ENCODE peak calls at places on chromosomes 5 and 9, in nine cellular contexts. U is WERI-Rb-1, W is GM23248, J is PC-3, X is lower lobe of right lung, C is Peyer's patch, E is substantia nigra, K is OCI-LY7, D is caudate nucleus. Y is an unnamed sample.
A peak's percentile ranks its signal among the peaks of the same experiment; 100 is the strongest.

GRCh38 chr5:176413255-176413565 is 3.1 kb downstream of the CLTB start:
- DNase-seq in D (no peak), C (no peak), U (no peak), E (no peak), W (peak; percentile 64), X (no peak), K (no peak), J (no peak), Y (no peak)

GRCh38 chr5:122091942-122092600 is 14.0 kb upstream of the LOX start:
- DNase-seq in W (peak; percentile 81), C (no peak), U (no peak), D (no peak), E (no peak), K (no peak), J (peak; percentile 61), X (no peak), Y (no peak)

GRCh38 chr5:16492398-16493175 is 27.0 kb upstream of the ZNF622 start:
- DNase-seq in J (peak; percentile 55), D (no peak), C (no peak), E (no peak), X (no peak), U (peak; percentile 59), W (peak; percentile 93), K (no peak), Y (no peak)

GRCh38 chr9:8907863-8908262 is 1108.3 kb upstream of the DMAC1 start:
- DNase-seq in W (no peak), D (no peak), K (no peak), X (no peak), E (no peak), U (no peak), C (no peak), J (no peak), Y (no peak)

GRCh38 chr9:1202512-1203285 is 152.5 kb downstream of the DMRT2 start:
- DNase-seq in X (no peak), J (no peak), D (no peak), E (no peak), K (no peak), C (no peak), W (peak; percentile 73), U (no peak), Y (no peak)

GRCh38 chr9:72882117-72882775 is 70.6 kb downstream of the ALDH1A1 start:
- DNase-seq in D (peak; percentile 1), C (no peak), E (no peak), X (no peak), J (no peak), W (peak; percentile 63), K (no peak), U (no peak), Y (no peak)

GRCh38 chr5:45038366-45038987 is 229.7 kb downstream of the MRPS30 start:
- DNase-seq in K (peak; percentile 19), C (no peak), U (no peak), W (peak; percentile 48), J (peak; percentile 71), E (no peak), D (peak; percentile 5), X (no peak), Y (no peak)

GRCh38 chr9:72356019-72356653 is 8.9 kb downstream of the ZFAND5 start:
- DNase-seq in X (no peak), K (no peak), E (no peak), J (no peak), U (no peak), D (no peak), C (no peak), W (peak; percentile 57), Y (no peak)

GRCh38 chr9:135501261-135502167 is 1.0 kb downstream of the MRPS2 start:
- DNase-seq in X (peak; percentile 79), C (no peak), D (peak; percentile 62), E (no peak), U (no peak), K (no peak), J (no peak), W (peak; percentile 86), Y (no peak)

GRCh38 chr9:135500525-135501260 is at the start of gene MRPS2:
- DNase-seq in X (peak; percentile 92), U (peak; percentile 89), E (peak; percentile 64), J (peak; percentile 79), D (peak; percentile 85), C (peak; percentile 80), K (peak; percentile 89), W (peak; percentile 94), Y (peak; percentile 86)

GRCh38 chr9:135498381-135499126 is 1.9 kb upstream of the MRPS2 start:
- DNase-seq in J (no peak), K (no peak), E (no peak), U (no peak), D (no peak), X (peak; percentile 32), C (no peak), W (no peak), Y (no peak)

GRCh38 chr9:135499326-135500070 is 984 bp upstream of the MRPS2 start:
- DNase-seq in W (peak; percentile 94), D (peak; percentile 96), X (peak; percentile 97), J (peak; percentile 73), E (peak; percentile 82), C (peak; percentile 96), U (peak; percentile 95), K (peak; percentile 80), Y (peak; percentile 86)

GRCh38 chr9:135500071-135500524 is 384 bp upstream of the MRPS2 start:
- DNase-seq in U (no peak), J (peak; percentile 9), D (no peak), C (no peak), K (peak; percentile 14), W (peak; percentile 68), X (no peak), E (no peak), Y (no peak)
- H3K27ac ChIP-seq in U (peak overlapping the region; percentile 94), J (no peak overlapping the region), D (peak overlapping the region; percentile 83), C (peak overlapping the region; percentile 76), K (no peak overlapping the region), W (peak overlapping the region; percentile 6), X (peak overlapping the region; percentile 83), E (peak overlapping the region; percentile 79), Y (peak overlapping the region; percentile 41)

GRCh38 chr5:1769017-1769640 is 30.5 kb downstream of the MRPL36 start:
- DNase-seq in K (no peak), X (peak; percentile 36), C (no peak), D (no peak), W (no peak), J (no peak), E (no peak), U (no peak), Y (no peak)

GRCh38 chr5:1770443-1770802 is 29.2 kb downstream of the MRPL36 start:
- DNase-seq in X (no peak), K (no peak), E (no peak), J (no peak), W (no peak), D (no peak), U (no peak), C (no peak), Y (no peak)

GRCh38 chr5:1769752-1770442 is 29.7 kb downstream of the MRPL36 start:
- DNase-seq in C (no peak), X (peak; percentile 31), J (no peak), K (no peak), W (no peak), E (no peak), U (no peak), D (no peak), Y (no peak)

GRCh38 chr5:1772634-1773033 is 27.0 kb downstream of the MRPL36 start:
- DNase-seq in J (peak; percentile 67), W (peak; percentile 69), E (no peak), K (peak; percentile 51), C (no peak), D (no peak), X (no peak), U (peak; percentile 51), Y (no peak)

GRCh38 chr5:1771149-1772065 is 28.2 kb downstream of the MRPL36 start:
- DNase-seq in C (no peak), W (no peak), U (no peak), D (no peak), K (no peak), X (no peak), E (no peak), J (no peak), Y (no peak)
- H3K27ac ChIP-seq in C (no peak overlapping the region), W (no peak overlapping the region), U (no peak overlapping the region), D (no peak overlapping the region), K (no peak overlapping the region), X (no peak overlapping the region), E (no peak overlapping the region), J (no peak overlapping the region), Y (no peak overlapping the region)

DNA sequence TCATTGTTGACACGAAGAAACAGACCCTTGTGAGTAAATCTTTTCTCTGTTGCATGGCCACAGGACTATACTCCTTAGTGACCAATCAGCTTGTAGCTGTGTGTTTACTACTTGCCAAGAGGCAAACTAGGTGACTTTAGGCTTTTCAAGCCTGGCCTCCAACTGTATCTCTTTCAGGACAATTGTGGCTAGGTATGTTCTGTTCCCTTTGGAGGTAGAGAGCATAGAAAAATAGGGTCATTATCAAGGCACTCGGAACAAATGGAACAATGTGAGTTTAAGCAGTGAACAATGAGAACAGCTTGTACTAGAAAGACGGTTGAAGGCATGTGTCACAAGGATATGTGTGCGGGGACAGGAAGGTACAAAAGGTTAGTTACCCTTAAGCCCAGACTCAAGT is 48.1 kb downstream of the SLC46A2 start:
- DNase-seq in D (no peak), J (no peak), U (no peak), E (no peak), C (no peak), K (no peak), W (no peak), X (no peak), Y (no peak)
- H3K27ac ChIP-seq in D (no peak overlapping the region), J (no peak overlapping the region), U (no peak overlapping the region), E (peak overlapping the region; percentile 69), C (no peak overlapping the region), K (no peak overlapping the region), W (no peak overlapping the region), X (no peak overlapping the region), Y (no peak overlapping the region)

GRCh38 chr9:92963831-92964606 is 16.7 kb downstream of the FGD3 start:
- DNase-seq in C (peak; percentile 81), U (no peak), X (peak; percentile 70), D (no peak), K (peak; percentile 93), J (no peak), E (no peak), W (no peak), Y (peak; percentile 79)

GRCh38 chr9:92960561-92961290 is 13.4 kb downstream of the FGD3 start:
- DNase-seq in D (no peak), W (no peak), E (no peak), J (no peak), C (no peak), X (no peak), K (no peak), U (no peak), Y (no peak)

GRCh38 chr9:92962846-92963245 is 15.5 kb downstream of the FGD3 start:
- DNase-seq in W (no peak), K (no peak), J (no peak), U (no peak), C (no peak), D (no peak), X (no peak), E (no peak), Y (peak; percentile 30)

GRCh38 chr9:92961627-92962302 is 14.4 kb downstream of the FGD3 start:
- DNase-seq in K (peak; percentile 10), E (no peak), U (no peak), C (peak; percentile 46), D (no peak), W (no peak), J (no peak), X (no peak), Y (no peak)

DNA sequence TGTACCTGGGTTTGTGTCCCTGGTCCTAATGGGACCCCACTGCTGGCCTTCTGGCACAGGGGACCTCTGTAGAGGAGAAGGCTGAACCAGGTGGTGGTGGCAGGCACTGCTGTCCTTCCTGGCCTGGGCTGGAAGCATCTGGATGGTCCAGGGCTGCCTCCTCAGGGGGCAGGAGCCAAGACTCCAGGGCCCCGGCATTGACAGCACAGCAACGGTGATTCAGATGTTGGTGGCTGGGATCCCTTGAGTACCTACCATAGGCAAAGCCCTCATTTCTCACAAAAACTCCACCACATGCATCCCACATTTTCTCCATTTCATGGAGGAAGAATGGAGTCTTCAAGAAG is 15.0 kb downstream of the FGD3 start:
- DNase-seq in W (no peak), J (no peak), D (no peak), X (no peak), C (no peak), E (no peak), K (no peak), U (no peak), Y (no peak)
- H3K27ac ChIP-seq in W (no peak overlapping the region), J (no peak overlapping the region), D (no peak overlapping the region), X (no peak overlapping the region), C (peak overlapping the region; percentile 69), E (no peak overlapping the region), K (no peak overlapping the region), U (no peak overlapping the region), Y (peak overlapping the region; percentile 95)

Y was measured in CD4-positive, alpha-beta T cell.